ENCODE peak calls at places on chromosomes 13 and 19, in five cellular contexts. N is G401, M is fibroblast of lung, G is NCI-H774, P is iPS-NIHi11. Z is an unnamed sample.

GRCh38 chr19:11446652-11447301 is 11.3 kb downstream of the PRKCSH start:
- DNase-seq in N (peak), M (no peak), G (no peak), P (peak), Z (no peak)

GRCh38 chr19:14383556-14383897 is 2.3 kb downstream of the ADGRE5 start:
- DNase-seq in N (no peak), M (no peak), G (no peak), P (no peak), Z (no peak)

GRCh38 chr13:24215732-24216131 is 55.2 kb downstream of the SPATA13 start:
- DNase-seq in N (peak), M (peak), G (no peak), P (no peak), Z (no peak)

GRCh38 chr19:21396121-21396520 is 812 bp upstream of the ZNF493 start:
- DNase-seq in N (no peak), M (no peak), G (no peak), P (no peak), Z (no peak)

GRCh38 chr13:110924639-110924934 is 9.7 kb upstream of the ANKRD10 start:
- DNase-seq in N (no peak), M (no peak), G (no peak), P (no peak), Z (no peak)

GRCh38 chr19:29664753-29665214 is 477 bp upstream of the PLEKHF1 start:
- DNase-seq in N (no peak), M (no peak), G (no peak), P (no peak), Z (peak)

GRCh38 chr19:2291185-2291751 is 9.3 kb upstream of the PEAK3 start:
- DNase-seq in N (no peak), M (no peak), G (no peak), P (peak), Z (no peak)

GRCh38 chr19:55070755-55071502 is 4.7 kb upstream of the EPS8L1 start:
- DNase-seq in N (no peak), M (peak), G (no peak), P (no peak), Z (no peak)

GRCh38 chr13:30038884-30039283 is 188.5 kb upstream of the UBL3 start:
- DNase-seq in N (no peak), M (peak), G (no peak), P (no peak), Z (no peak)

GRCh38 chr19:39679056-39679790 is 23.5 kb downstream of the LGALS16 start:
- DNase-seq in N (no peak), M (no peak), G (no peak), P (no peak), Z (no peak)

GRCh38 chr19:7101498-7102253 is 32.2 kb downstream of the ZNF557 start:
- DNase-seq in N (no peak), M (no peak), G (no peak), P (no peak), Z (no peak)

GRCh38 chr13:110838867-110839538 is 75.9 kb downstream of the ANKRD10 start:
- DNase-seq in N (no peak), M (no peak), G (no peak), P (no peak), Z (no peak)

GRCh38 chr13:41179593-41180250 is 14.6 kb downstream of the KBTBD7 start:
- DNase-seq in N (no peak), M (peak), G (no peak), P (no peak), Z (no peak)

GRCh38 chr13:88674841-88675240 is 1003.7 kb downstream of the SLITRK5 start:
- DNase-seq in N (no peak), M (no peak), G (no peak), P (no peak), Z (no peak)

GRCh38 chr19:44626067-44626624 is 12.8 kb downstream of the IGSF23 start:
- DNase-seq in N (no peak), M (peak), G (no peak), P (peak), Z (no peak)

GRCh38 chr13:71880753-71881541 is 13.9 kb upstream of the DACH1 start:
- DNase-seq in N (no peak), M (peak), G (no peak), P (no peak), Z (no peak)

GRCh38 chr19:32063601-32064000 is 281.8 kb upstream of the ZNF507 start:
- DNase-seq in N (no peak), M (no peak), G (no peak), P (no peak), Z (no peak)

GRCh38 chr13:34030782-34031181 is 212.8 kb downstream of the RFC3 start:
- DNase-seq in N (no peak), M (no peak), G (no peak), P (no peak), Z (no peak)

GRCh38 chr13:48214519-48215121 is 18.4 kb upstream of the ITM2B start:
- DNase-seq in N (no peak), M (no peak), G (no peak), P (no peak), Z (no peak)

GRCh38 chr13:24281188-24282008 is 28.0 kb upstream of the C1QTNF9 start:
- DNase-seq in N (no peak), M (no peak), G (no peak), P (no peak), Z (peak)

GRCh38 chr19:7230826-7231225 is 63.4 kb downstream of the INSR start:
- DNase-seq in N (peak), M (no peak), G (no peak), P (no peak), Z (peak)

Z was measured in cardiac septum.